ENCODE peak calls at places on chromosomes 6 and 20, in five cellular contexts. One of them, this sample, is unnamed.

GRCh38 chr20:52493177-52493711 is 301.7 kb upstream of the ZFP64 start:
- DNase-seq in spleen: no peak
- DNase-seq in breast epithelium: no peak
- DNase-seq in transverse colon: no peak
- DNase-seq in HepG2: no peak
- DNase-seq in this sample: no peak

GRCh38 chr6:154058963-154059680 is 20.1 kb downstream of the OPRM1 start:
- DNase-seq in spleen: no peak
- DNase-seq in breast epithelium: no peak
- DNase-seq in transverse colon: no peak
- DNase-seq in HepG2: no peak
- DNase-seq in this sample: no peak

GRCh38 chr6:31452859-31453258 is 45.1 kb upstream of the MICB start:
- DNase-seq in spleen: no peak
- DNase-seq in breast epithelium: no peak
- DNase-seq in transverse colon: no peak
- DNase-seq in HepG2: no peak
- DNase-seq in this sample: no peak

GRCh38 chr6:39608652-39609345 is 116.4 kb downstream of the KIF6 start:
- DNase-seq in spleen: no peak
- DNase-seq in breast epithelium: no peak
- DNase-seq in transverse colon: no peak
- DNase-seq in HepG2: no peak
- DNase-seq in this sample: no peak

GRCh38 chr6:162621246-162621645 is 106.3 kb downstream of the PRKN start:
- DNase-seq in spleen: no peak
- DNase-seq in breast epithelium: no peak
- DNase-seq in transverse colon: no peak
- DNase-seq in HepG2: peak; percentile 45
- DNase-seq in this sample: no peak

GRCh38 chr6:130890531-130890950 is 63.3 kb downstream of the SMLR1 start:
- DNase-seq in spleen: no peak
- DNase-seq in breast epithelium: no peak
- DNase-seq in transverse colon: no peak
- DNase-seq in HepG2: no peak
- DNase-seq in this sample: no peak

GRCh38 chr6:87473419-87473903 is 687 bp downstream of the SLC35A1 start:
- DNase-seq in spleen: no peak
- DNase-seq in breast epithelium: no peak
- DNase-seq in transverse colon: peak; percentile 50
- DNase-seq in HepG2: peak; percentile 20
- DNase-seq in this sample: no peak

GRCh38 chr6:158711264-158711663 is 61.4 kb downstream of the SYTL3 start:
- DNase-seq in spleen: peak; percentile 47
- DNase-seq in breast epithelium: no peak
- DNase-seq in transverse colon: no peak
- DNase-seq in HepG2: no peak
- DNase-seq in this sample: no peak

GRCh38 chr20:13784893-13785715 is at the start of the genes ESF1 and NDUFAF5:
- DNase-seq in spleen: peak; percentile 98
- DNase-seq in breast epithelium: peak; percentile 94
- DNase-seq in transverse colon: peak; percentile 96
- DNase-seq in HepG2: peak; percentile 99
- DNase-seq in this sample: peak; percentile 97

GRCh38 chr6:149340200-149340599 is 22.7 kb downstream of the TAB2 start:
- DNase-seq in spleen: no peak
- DNase-seq in breast epithelium: no peak
- DNase-seq in transverse colon: no peak
- DNase-seq in HepG2: no peak
- DNase-seq in this sample: no peak

GRCh38 chr6:107561325-107561724 is 71.4 kb downstream of the SOBP start:
- DNase-seq in spleen: no peak
- DNase-seq in breast epithelium: no peak
- DNase-seq in transverse colon: peak; percentile 10
- DNase-seq in HepG2: no peak
- DNase-seq in this sample: no peak

GRCh38 chr6:166626177-166627038 is 643 bp downstream of the RPS6KA2 start:
- DNase-seq in spleen: peak; percentile 91
- DNase-seq in breast epithelium: peak; percentile 32
- DNase-seq in transverse colon: peak; percentile 22
- DNase-seq in HepG2: no peak
- DNase-seq in this sample: no peak

GRCh38 chr6:90859056-90859455 is 272.2 kb upstream of the MAP3K7 start:
- DNase-seq in spleen: no peak
- DNase-seq in breast epithelium: peak; percentile 73
- DNase-seq in transverse colon: no peak
- DNase-seq in HepG2: no peak
- DNase-seq in this sample: no peak

GRCh38 chr20:22821081-22821480 is 214.0 kb upstream of the SSTR4 start:
- DNase-seq in spleen: no peak
- DNase-seq in breast epithelium: no peak
- DNase-seq in transverse colon: no peak
- DNase-seq in HepG2: no peak
- DNase-seq in this sample: no peak

GRCh38 chr20:24685736-24686135 is 216.3 kb downstream of the SYNDIG1 start:
- DNase-seq in spleen: peak; percentile 41
- DNase-seq in breast epithelium: no peak
- DNase-seq in transverse colon: no peak
- DNase-seq in HepG2: no peak
- DNase-seq in this sample: no peak

GRCh38 chr6:157194643-157195042 is 128.7 kb downstream of the TMEM242 start:
- DNase-seq in spleen: no peak
- DNase-seq in breast epithelium: no peak
- DNase-seq in transverse colon: no peak
- DNase-seq in HepG2: no peak
- DNase-seq in this sample: no peak

GRCh38 chr20:11261533-11262000 is 587.8 kb upstream of the JAG1 start:
- DNase-seq in spleen: no peak
- DNase-seq in breast epithelium: no peak
- DNase-seq in transverse colon: no peak
- DNase-seq in HepG2: no peak
- DNase-seq in this sample: no peak

GRCh38 chr6:132045877-132046276 is 94.7 kb upstream of the CCN2 start:
- DNase-seq in spleen: no peak
- DNase-seq in breast epithelium: no peak
- DNase-seq in transverse colon: no peak
- DNase-seq in HepG2: no peak
- DNase-seq in this sample: no peak

GRCh38 chr6:87276624-87277023 is 45.8 kb upstream of the SMIM8 start:
- DNase-seq in spleen: no peak
- DNase-seq in breast epithelium: no peak
- DNase-seq in transverse colon: no peak
- DNase-seq in HepG2: no peak
- DNase-seq in this sample: no peak

GRCh38 chr6:31901415-31901952 is 402 bp downstream of the ZBTB12 start:
- DNase-seq in spleen: peak; percentile 91
- DNase-seq in breast epithelium: peak; percentile 40
- DNase-seq in transverse colon: peak; percentile 68
- DNase-seq in HepG2: no peak
- DNase-seq in this sample: no peak

GRCh38 chr20:25508083-25508770 is 77.1 kb downstream of the NINL start:
- DNase-seq in spleen: no peak
- DNase-seq in breast epithelium: no peak
- DNase-seq in transverse colon: peak; percentile 20
- DNase-seq in HepG2: peak; percentile 100
- DNase-seq in this sample: no peak

GRCh38 chr6:30555428-30556005 is 772 bp downstream of the GNL1 start:
- DNase-seq in spleen: peak; percentile 88
- DNase-seq in breast epithelium: no peak
- DNase-seq in transverse colon: peak; percentile 55
- DNase-seq in HepG2: no peak
- DNase-seq in this sample: no peak

GRCh38 chr6:143727035-143727434 is 49.3 kb downstream of the PHACTR2 start:
- DNase-seq in spleen: no peak
- DNase-seq in breast epithelium: no peak
- DNase-seq in transverse colon: no peak
- DNase-seq in HepG2: no peak
- DNase-seq in this sample: no peak

GRCh38 chr6:159098636-159099106 is 53.9 kb upstream of the TAGAP start:
- DNase-seq in spleen: peak; percentile 87
- DNase-seq in breast epithelium: peak; percentile 57
- DNase-seq in transverse colon: no peak
- DNase-seq in HepG2: no peak
- DNase-seq in this sample: no peak

GRCh38 chr20:7985916-7986315 is 33.6 kb downstream of the TMX4 start:
- DNase-seq in spleen: no peak
- DNase-seq in breast epithelium: no peak
- DNase-seq in transverse colon: no peak
- DNase-seq in HepG2: no peak
- DNase-seq in this sample: no peak

GRCh38 chr20:7981374-7981773 is 38.2 kb downstream of the TMX4 start:
- DNase-seq in spleen: no peak
- DNase-seq in breast epithelium: no peak
- DNase-seq in transverse colon: no peak
- DNase-seq in HepG2: peak; percentile 77
- DNase-seq in this sample: no peak

GRCh38 chr20:7984192-7984591 is 35.4 kb downstream of the TMX4 start:
- DNase-seq in spleen: no peak
- DNase-seq in breast epithelium: no peak
- DNase-seq in transverse colon: no peak
- DNase-seq in HepG2: no peak
- DNase-seq in this sample: no peak

GRCh38 chr20:7976015-7976414 is 35.8 kb upstream of the HAO1 start:
- DNase-seq in spleen: no peak
- DNase-seq in breast epithelium: no peak
- DNase-seq in transverse colon: no peak
- DNase-seq in HepG2: no peak
- DNase-seq in this sample: no peak

DNA sequence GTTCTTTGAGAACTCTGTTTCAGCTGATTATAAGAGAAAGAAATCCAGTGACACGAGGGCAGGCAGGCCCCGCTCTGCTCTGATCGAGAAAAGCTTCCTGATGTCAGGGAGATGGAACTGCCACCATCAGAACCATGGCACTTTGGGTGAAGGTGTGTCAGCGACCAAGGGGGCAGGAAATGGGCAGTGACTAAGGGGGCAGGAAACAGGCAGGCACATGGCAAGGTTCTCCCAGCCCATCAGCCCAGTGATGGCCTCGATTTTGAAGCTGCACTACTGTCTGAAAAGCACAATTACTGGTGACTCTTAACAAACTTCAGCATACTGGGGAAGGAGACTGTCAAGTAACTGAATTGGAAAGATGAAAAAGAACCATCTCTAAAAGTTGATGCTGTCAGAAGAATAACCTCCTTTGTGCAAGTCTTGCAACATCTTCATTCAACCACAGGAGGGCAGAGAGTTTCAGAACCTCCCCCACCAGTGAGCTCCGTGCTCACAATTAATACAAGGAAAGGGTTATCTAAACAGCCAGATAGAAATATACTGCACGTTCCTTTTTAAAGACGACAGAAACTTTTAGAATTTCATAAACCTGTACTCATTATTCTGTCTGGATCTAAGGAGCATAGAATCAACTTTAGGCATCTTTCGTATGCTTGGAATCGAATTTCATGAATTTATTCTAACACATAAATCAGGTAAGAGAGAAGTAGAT is 39.1 kb downstream of the TMX4 start:
- DNase-seq in spleen: no peak
- DNase-seq in breast epithelium: no peak
- DNase-seq in transverse colon: no peak
- DNase-seq in HepG2: peak; percentile 79
- DNase-seq in this sample: no peak
- TF ChIP-seq CTCF in spleen: peak; percentile 30
- TF ChIP-seq CTCF in breast epithelium: peak; percentile 26
- TF ChIP-seq CTCF in transverse colon: no peak
- TF ChIP-seq CTCF in HepG2: peak; percentile 76
- TF ChIP-seq CTCF in this sample: peak; percentile 48

GRCh38 chr20:60057866-60058807 is 99.9 kb downstream of the CDH26 start:
- DNase-seq in spleen: peak; percentile 89
- DNase-seq in breast epithelium: no peak
- DNase-seq in transverse colon: peak; percentile 14
- DNase-seq in HepG2: no peak
- DNase-seq in this sample: no peak
- TF ChIP-seq POLR2A in spleen: no peak
- TF ChIP-seq POLR2A in breast epithelium: no peak
- TF ChIP-seq POLR2A in transverse colon: no peak
- TF ChIP-seq POLR2A in HepG2: no peak
- TF ChIP-seq POLR2A in this sample: no peak

GRCh38 chr20:61697666-61698597 is 367.7 kb downstream of the TAF4 start:
- DNase-seq in spleen: no peak
- DNase-seq in breast epithelium: no peak
- DNase-seq in transverse colon: no peak
- DNase-seq in HepG2: no peak
- DNase-seq in this sample: no peak
- TF ChIP-seq POLR2AphosphoS5 in spleen: no peak
- TF ChIP-seq POLR2AphosphoS5 in breast epithelium: no peak
- TF ChIP-seq POLR2AphosphoS5 in transverse colon: no peak
- TF ChIP-seq POLR2AphosphoS5 in HepG2: no peak
- TF ChIP-seq POLR2AphosphoS5 in this sample: no peak

DNA sequence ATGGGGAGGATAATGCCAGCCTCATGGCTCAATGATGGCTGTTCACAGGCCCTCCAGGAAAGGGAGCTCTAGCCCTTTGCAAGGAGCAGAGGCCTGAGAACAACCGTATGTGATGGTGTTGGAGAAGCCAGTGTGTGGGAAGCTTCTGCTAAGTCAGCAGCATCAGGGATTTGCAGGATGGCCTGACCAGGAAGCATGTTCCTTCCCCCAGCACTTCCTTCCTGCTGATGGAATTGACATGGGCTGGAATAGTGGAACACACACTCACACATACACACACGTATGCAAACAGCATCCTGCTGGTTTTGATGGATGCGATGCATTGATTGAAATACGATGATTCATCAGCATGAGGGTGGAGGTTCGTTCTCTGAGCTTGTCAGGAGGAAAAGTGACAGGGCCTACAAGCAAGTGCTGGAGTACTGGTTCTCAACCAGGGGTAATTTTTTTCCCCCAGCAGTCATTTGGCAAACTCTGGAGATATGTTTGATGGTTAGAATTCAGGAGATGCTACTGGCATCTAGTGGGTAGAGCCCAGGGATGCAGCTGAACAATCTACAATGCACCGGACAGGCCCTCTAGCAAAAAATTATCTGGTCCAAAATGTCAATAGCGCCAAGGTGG is 229.1 kb downstream of the NFATC2 start:
- DNase-seq in spleen: no peak
- DNase-seq in breast epithelium: no peak
- DNase-seq in transverse colon: no peak
- DNase-seq in HepG2: no peak
- DNase-seq in this sample: no peak
- TF ChIP-seq CTCF in spleen: no peak
- TF ChIP-seq CTCF in breast epithelium: no peak
- TF ChIP-seq CTCF in transverse colon: no peak
- TF ChIP-seq CTCF in HepG2: no peak
- TF ChIP-seq CTCF in this sample: no peak

GRCh38 chr20:64055396-64055892 is 6.0 kb upstream of the SOX18 start:
- DNase-seq in spleen: no peak
- DNase-seq in breast epithelium: no peak
- DNase-seq in transverse colon: no peak
- DNase-seq in HepG2: no peak
- DNase-seq in this sample: no peak

GRCh38 chr20:64052987-64053840 is 3.8 kb upstream of the SOX18 start:
- DNase-seq in spleen: no peak
- DNase-seq in breast epithelium: no peak
- DNase-seq in transverse colon: no peak
- DNase-seq in HepG2: peak; percentile 66
- DNase-seq in this sample: no peak

GRCh38 chr20:64055893-64056638 is 6.6 kb upstream of the SOX18 start:
- DNase-seq in spleen: peak; percentile 88
- DNase-seq in breast epithelium: no peak
- DNase-seq in transverse colon: no peak
- DNase-seq in HepG2: peak; percentile 90
- DNase-seq in this sample: no peak

GRCh38 chr20:64052326-64052722 is 2.9 kb upstream of the SOX18 start:
- DNase-seq in spleen: no peak
- DNase-seq in breast epithelium: no peak
- DNase-seq in transverse colon: no peak
- DNase-seq in HepG2: no peak
- DNase-seq in this sample: no peak

GRCh38 chr20:64053841-64054661 is 4.6 kb upstream of the SOX18 start:
- DNase-seq in spleen: peak; percentile 90
- DNase-seq in breast epithelium: no peak
- DNase-seq in transverse colon: no peak
- DNase-seq in HepG2: peak; percentile 94
- DNase-seq in this sample: no peak
- TF ChIP-seq POLR2A in spleen: no peak
- TF ChIP-seq POLR2A in breast epithelium: no peak
- TF ChIP-seq POLR2A in transverse colon: no peak
- TF ChIP-seq POLR2A in HepG2: peak; percentile 65
- TF ChIP-seq POLR2A in this sample: no peak

This sample was measured in esophagus muscularis mucosa.